ENCODE peak calls at places on chromosomes 3 and 15, in four cellular contexts. One of them, this sample, is unnamed.

GRCh38 chr15:77714555-77714954 is 81.8 kb upstream of the LINGO1 start:
- DNase-seq in heart left ventricle: no peak
- DNase-seq in T-cell: no peak
- DNase-seq in H54: no peak
- DNase-seq in this sample: no peak

GRCh38 chr15:86973284-86973844 is 893.7 kb downstream of the AGBL1 start:
- DNase-seq in heart left ventricle: no peak
- DNase-seq in T-cell: no peak
- DNase-seq in H54: no peak
- DNase-seq in this sample: no peak

GRCh38 chr3:132787616-132788015 is 65.4 kb upstream of the NPHP3 start:
- DNase-seq in heart left ventricle: peak
- DNase-seq in T-cell: no peak
- DNase-seq in H54: no peak
- DNase-seq in this sample: no peak

GRCh38 chr3:100107227-100107626 is 7.1 kb downstream of the FILIP1L start:
- DNase-seq in heart left ventricle: no peak
- DNase-seq in T-cell: no peak
- DNase-seq in H54: no peak
- DNase-seq in this sample: no peak

GRCh38 chr3:146493761-146494160 is 24.4 kb upstream of the PLSCR2 start:
- DNase-seq in heart left ventricle: no peak
- DNase-seq in T-cell: no peak
- DNase-seq in H54: no peak
- DNase-seq in this sample: no peak

GRCh38 chr3:105722943-105723556 is 145.8 kb downstream of the CBLB start:
- DNase-seq in heart left ventricle: no peak
- DNase-seq in T-cell: no peak
- DNase-seq in H54: no peak
- DNase-seq in this sample: no peak

GRCh38 chr3:163218336-163218735 is 1721.7 kb downstream of the OTOL1 start:
- DNase-seq in heart left ventricle: no peak
- DNase-seq in T-cell: no peak
- DNase-seq in H54: no peak
- DNase-seq in this sample: no peak

GRCh38 chr15:50312636-50313035 is 42.4 kb downstream of the GABPB1 start:
- DNase-seq in heart left ventricle: no peak
- DNase-seq in T-cell: no peak
- DNase-seq in H54: no peak
- DNase-seq in this sample: no peak

GRCh38 chr15:99137877-99138276 is 33.0 kb downstream of the SYNM start:
- DNase-seq in heart left ventricle: no peak
- DNase-seq in T-cell: no peak
- DNase-seq in H54: no peak
- DNase-seq in this sample: no peak

GRCh38 chr3:41200669-41201021 is 1.3 kb downstream of the CTNNB1 start:
- DNase-seq in heart left ventricle: peak
- DNase-seq in T-cell: no peak
- DNase-seq in H54: no peak
- DNase-seq in this sample: peak

GRCh38 chr3:139574026-139574947 is 34.7 kb upstream of the RBP1 start:
- DNase-seq in heart left ventricle: peak
- DNase-seq in T-cell: no peak
- DNase-seq in H54: no peak
- DNase-seq in this sample: no peak

GRCh38 chr15:90760661-90761232 is 43.6 kb downstream of the BLM start:
- DNase-seq in heart left ventricle: no peak
- DNase-seq in T-cell: no peak
- DNase-seq in H54: no peak
- DNase-seq in this sample: no peak

GRCh38 chr15:38810686-38811085 is 246.1 kb upstream of the RASGRP1 start:
- DNase-seq in heart left ventricle: no peak
- DNase-seq in T-cell: no peak
- DNase-seq in H54: no peak
- DNase-seq in this sample: no peak

This sample was measured in CD4-positive, CD25-positive, alpha-beta regulatory T cell.